ENCODE peak calls at places on chromosome 12, in seven cellular contexts. K is osteocyte, P is astrocyte of the spinal cord, G is pancreas, B is B cell, S is mesothelial cell of epicardium, T is thyroid gland. R is an unnamed sample.

GRCh38 chr12:66776974-66777373 is 98.1 kb upstream of the GRIP1 start:
- DNase-seq in K (no peak), P (no peak), G (no peak), B (no peak), S (no peak), T (no peak), R (no peak)

GRCh38 chr12:122888232-122888752 is 7.6 kb downstream of the VPS37B start:
- DNase-seq in K (no peak), P (peak; percentile 81), G (peak; percentile 83), B (peak; percentile 74), S (no peak), T (peak; percentile 95), R (no peak)

GRCh38 chr12:26762185-26762584 is 70.8 kb downstream of the ITPR2 start:
- DNase-seq in K (no peak), P (no peak), G (no peak), B (no peak), S (no peak), T (no peak), R (no peak)

GRCh38 chr12:113186666-113187325 is 1.3 kb downstream of the RITA1 start:
- DNase-seq in K (no peak), P (no peak), G (peak; percentile 77), B (no peak), S (no peak), T (no peak), R (no peak)

GRCh38 chr12:96140110-96140509 is 54.1 kb upstream of the ELK3 start:
- DNase-seq in K (no peak), P (peak; percentile 61), G (no peak), B (no peak), S (no peak), T (no peak), R (no peak)

GRCh38 chr12:81962126-81962856 is 203.1 kb upstream of the PPFIA2 start:
- DNase-seq in K (no peak), P (no peak), G (no peak), B (no peak), S (no peak), T (no peak), R (no peak)

GRCh38 chr12:88944403-88944802 is 364.1 kb upstream of the KITLG start:
- DNase-seq in K (no peak), P (peak; percentile 47), G (no peak), B (no peak), S (no peak), T (no peak), R (no peak)

GRCh38 chr12:76030378-76031080 is 1.0 kb downstream of the PHLDA1 start:
- DNase-seq in K (no peak), P (no peak), G (peak; percentile 80), B (peak; percentile 46), S (no peak), T (peak; percentile 51), R (no peak)

GRCh38 chr12:40181490-40181889 is 43.3 kb upstream of the LRRK2 start:
- DNase-seq in K (no peak), P (no peak), G (no peak), B (no peak), S (no peak), T (no peak), R (no peak)

GRCh38 chr12:114903394-114903748 is 219.4 kb upstream of the TBX3 start:
- DNase-seq in K (no peak), P (no peak), G (no peak), B (no peak), S (no peak), T (no peak), R (no peak)

GRCh38 chr12:52670506-52670905 is 9.7 kb downstream of the KRT1 start:
- DNase-seq in K (no peak), P (no peak), G (no peak), B (no peak), S (no peak), T (no peak), R (no peak)

GRCh38 chr12:22410497-22410896 is 76.0 kb upstream of the ST8SIA1 start:
- DNase-seq in K (no peak), P (no peak), G (no peak), B (no peak), S (no peak), T (no peak), R (no peak)

GRCh38 chr12:79614730-79615129 is 76.0 kb downstream of the PAWR start:
- DNase-seq in K (no peak), P (peak; percentile 24), G (no peak), B (no peak), S (no peak), T (no peak), R (no peak)

GRCh38 chr12:67692966-67693365 is 44.4 kb downstream of the DYRK2 start:
- DNase-seq in K (no peak), P (no peak), G (no peak), B (peak; percentile 20), S (no peak), T (no peak), R (no peak)

DNA sequence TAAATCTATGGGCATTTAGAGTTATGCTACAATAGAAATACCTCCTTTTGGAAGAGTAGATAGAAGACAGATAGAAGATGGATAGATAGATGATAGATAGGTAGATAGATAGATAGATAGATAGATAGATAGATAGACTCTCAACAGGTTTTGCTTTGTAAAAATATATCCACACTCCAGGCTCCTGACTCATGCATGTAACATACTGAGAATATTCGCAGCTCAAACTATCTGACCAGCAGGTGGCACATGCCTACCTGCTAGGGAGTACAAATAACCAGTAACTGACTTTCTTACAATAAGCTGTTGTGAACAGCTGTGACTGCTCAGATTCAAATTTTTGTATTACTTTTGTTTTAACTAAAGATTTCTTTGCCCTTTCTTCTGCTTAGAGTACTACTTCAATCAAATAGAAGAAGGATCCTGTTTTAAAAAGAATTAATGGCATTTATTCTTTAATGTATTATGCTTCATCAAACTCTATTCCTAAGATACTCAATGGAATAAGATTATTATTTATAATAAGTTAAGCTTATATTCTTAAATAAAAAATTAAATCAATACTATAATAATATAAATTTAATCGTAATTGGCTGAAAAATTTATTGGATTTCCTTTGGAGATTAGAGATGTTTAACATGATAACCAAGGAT is 15.8 kb upstream of the CPNE8 start:
- DNase-seq in K (no peak), P (peak; percentile 77), G (no peak), B (peak; percentile 27), S (no peak), T (peak; percentile 68), R (no peak)
- TF ChIP-seq CTCF in K (peak; percentile 59), P (peak; percentile 63), G (peak; percentile 46), B (no peak), S (peak; percentile 59), T (peak; percentile 51), R (peak; percentile 43)

GRCh38 chr12:105887131-105887530 is 251.6 kb downstream of the NUAK1 start:
- DNase-seq in K (no peak), P (no peak), G (no peak), B (no peak), S (no peak), T (no peak), R (no peak)

GRCh38 chr12:105897311-105897725 is 241.4 kb downstream of the NUAK1 start:
- DNase-seq in K (no peak), P (no peak), G (no peak), B (no peak), S (no peak), T (no peak), R (no peak)

GRCh38 chr12:105888696-105889095 is 250.1 kb downstream of the NUAK1 start:
- DNase-seq in K (no peak), P (peak; percentile 75), G (no peak), B (no peak), S (no peak), T (no peak), R (no peak)

DNA sequence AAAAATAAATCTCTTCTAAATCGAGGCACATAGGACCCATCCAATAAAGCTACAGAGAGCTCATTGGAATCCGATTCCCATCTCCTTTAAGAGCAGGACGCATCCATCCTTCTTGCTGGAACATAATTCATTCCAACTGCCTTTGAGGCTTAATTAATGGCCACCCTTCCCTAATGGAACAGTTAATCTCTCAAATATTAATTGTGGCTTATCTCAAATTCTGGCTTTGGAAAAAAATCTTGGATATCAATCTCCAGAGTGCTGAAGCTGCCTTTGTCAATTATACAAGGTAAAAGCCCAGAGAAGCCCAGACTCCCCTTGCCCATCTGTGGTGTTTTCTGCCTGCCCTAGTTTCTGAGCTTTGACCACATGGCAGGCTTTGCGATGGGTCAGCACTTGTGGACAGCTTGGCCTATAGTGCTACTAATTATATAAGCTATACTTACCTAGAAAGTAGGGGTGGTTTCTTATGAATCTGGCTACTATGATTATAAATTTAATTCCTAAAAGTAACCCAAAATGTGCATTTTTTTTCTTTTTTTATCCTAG is 246.3 kb downstream of the NUAK1 start:
- DNase-seq in K (no peak), P (no peak), G (no peak), B (no peak), S (no peak), T (no peak), R (no peak)
- TF ChIP-seq CTCF in K (no peak), P (no peak), G (no peak), B (no peak), S (no peak), T (no peak), R (no peak)

GRCh38 chr12:31363826-31364225 is 37.9 kb upstream of the SINHCAF start:
- DNase-seq in K (no peak), P (no peak), G (no peak), B (no peak), S (no peak), T (no peak), R (no peak)

GRCh38 chr12:31363416-31363809 is 37.5 kb upstream of the SINHCAF start:
- DNase-seq in K (no peak), P (no peak), G (no peak), B (no peak), S (no peak), T (no peak), R (no peak)

GRCh38 chr12:31362115-31362758 is 36.3 kb upstream of the SINHCAF start:
- DNase-seq in K (no peak), P (no peak), G (no peak), B (peak; percentile 8), S (no peak), T (peak; percentile 5), R (no peak)

GRCh38 chr12:31361730-31362114 is 35.8 kb upstream of the SINHCAF start:
- DNase-seq in K (no peak), P (no peak), G (no peak), B (no peak), S (no peak), T (no peak), R (no peak)

GRCh38 chr12:31362759-31363415 is 36.9 kb upstream of the SINHCAF start:
- DNase-seq in K (no peak), P (no peak), G (no peak), B (peak; percentile 45), S (no peak), T (peak; percentile 30), R (no peak)
- TF ChIP-seq CTCF in K (no peak), P (no peak), G (no peak), B (no peak), S (no peak), T (no peak), R (peak; percentile 18)

GRCh38 chr12:100075598-100075997 is 67.1 kb downstream of the BLTP3B start:
- DNase-seq in K (no peak), P (no peak), G (no peak), B (no peak), S (no peak), T (no peak), R (no peak)

GRCh38 chr12:100083308-100083707 is 59.4 kb downstream of the BLTP3B start:
- DNase-seq in K (no peak), P (no peak), G (no peak), B (no peak), S (no peak), T (no peak), R (no peak)

DNA sequence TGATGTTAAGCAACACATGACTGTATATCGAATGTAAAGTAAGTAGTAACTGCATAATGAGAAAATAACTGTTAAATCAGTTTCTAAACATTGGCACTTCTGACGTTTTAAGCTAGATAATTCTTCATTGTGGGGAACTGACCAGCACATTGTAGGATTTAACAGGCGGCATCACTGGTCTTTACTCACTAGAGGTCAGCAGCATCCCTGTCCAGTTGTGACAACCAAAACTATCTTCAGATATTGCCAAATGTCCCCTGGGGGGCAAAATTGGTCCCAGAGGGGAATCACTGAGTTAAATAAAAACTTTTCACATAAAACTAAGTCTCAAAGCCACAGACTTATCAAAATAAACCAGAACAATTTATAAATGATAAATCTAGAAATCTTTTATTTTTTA is 65.3 kb downstream of the BLTP3B start:
- DNase-seq in K (no peak), P (no peak), G (no peak), B (no peak), S (no peak), T (no peak), R (no peak)
- TF ChIP-seq CTCF in K (peak; percentile 33), P (peak; percentile 22), G (no peak), B (no peak), S (no peak), T (no peak), R (no peak)

R was measured in esophagus squamous epithelium.